ENCODE peak calls at places on chromosomes 7 and 10, in nine cellular contexts. D is cardiac muscle cell, H is vagina, Q is esophagus squamous epithelium, G is transverse colon, T is PC-3, J is testis, S is right lobe of liver, Y is Caco-2. L is an unnamed sample.

GRCh38 chr7:44981035-44981706 is 2.4 kb upstream of the MYO1G start:
- DNase-seq in S (no peak), H (no peak), Q (no peak), G (no peak), D (no peak), T (no peak), Y (no peak), J (no peak), L (peak; percentile 35)

GRCh38 chr7:110813986-110814385 is 276.9 kb upstream of the LRRN3 start:
- DNase-seq in Q (no peak), S (no peak), G (no peak), H (no peak), J (no peak), T (no peak), D (no peak), Y (no peak), L (no peak)

GRCh38 chr10:127485153-127485857 is 63.8 kb upstream of the NPS start:
- DNase-seq in S (no peak), T (peak; percentile 74), H (no peak), Y (peak; percentile 58), D (no peak), G (no peak), J (no peak), Q (no peak), L (peak; percentile 75)

GRCh38 chr10:23718946-23719345 is 280.1 kb downstream of the OTUD1 start:
- DNase-seq in Y (no peak), G (no peak), Q (no peak), T (no peak), H (no peak), S (no peak), J (no peak), D (no peak), L (no peak)

GRCh38 chr7:79548616-79549206 is 95.2 kb upstream of the MAGI2 start:
- DNase-seq in J (no peak), G (no peak), Q (no peak), Y (no peak), H (no peak), D (peak; percentile 7), S (no peak), T (no peak), L (no peak)

GRCh38 chr10:21482821-21483220 is 42.7 kb downstream of the SKIDA1 start:
- DNase-seq in S (no peak), G (no peak), D (no peak), Y (no peak), J (no peak), H (peak; percentile 25), Q (no peak), T (no peak), L (no peak)

GRCh38 chr10:101850747-101851146 is 7.1 kb upstream of the KCNIP2 start:
- DNase-seq in Y (no peak), G (no peak), Q (no peak), T (no peak), H (peak; percentile 34), S (no peak), J (no peak), D (no peak), L (no peak)

GRCh38 chr10:72753760-72754231 is 61.9 kb downstream of the MCU start:
- DNase-seq in S (no peak), H (no peak), J (no peak), Q (no peak), Y (no peak), D (no peak), T (no peak), G (no peak), L (no peak)

GRCh38 chr7:70614237-70614984 is 517.5 kb upstream of the GALNT17 start:
- DNase-seq in Y (no peak), S (peak; percentile 89), J (peak; percentile 81), D (peak; percentile 68), Q (no peak), T (no peak), G (peak; percentile 29), H (no peak), L (peak; percentile 78)

GRCh38 chr7:91043924-91044660 is 220.1 kb upstream of the FZD1 start:
- DNase-seq in D (no peak), Q (no peak), J (no peak), T (no peak), Y (no peak), G (no peak), S (no peak), H (no peak), L (peak; percentile 35)

DNA sequence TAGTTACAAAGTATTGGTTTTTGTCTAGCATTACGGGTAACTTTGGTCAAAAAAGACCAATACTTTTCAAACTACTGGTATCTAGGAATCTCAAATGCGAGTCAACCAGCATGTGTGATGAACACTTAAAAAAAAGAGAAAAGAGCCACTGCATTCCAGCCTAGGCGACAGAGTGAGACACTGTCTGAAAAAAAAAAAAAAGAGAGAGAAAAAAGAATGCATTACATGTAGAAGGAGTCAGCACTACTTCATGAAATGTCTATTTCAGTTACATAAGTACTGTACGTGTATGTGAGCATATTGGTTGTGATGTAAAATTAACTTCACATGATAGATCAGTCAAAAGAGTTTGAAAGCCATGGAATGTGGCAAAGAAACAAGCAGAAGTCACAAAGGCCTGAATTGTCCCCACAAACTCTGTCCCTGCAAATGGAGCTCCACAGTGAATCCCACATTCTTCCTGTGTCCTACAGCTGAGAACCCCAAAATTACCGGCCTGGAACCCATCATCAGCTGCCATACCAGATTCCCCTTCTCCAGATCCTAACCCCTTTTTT is 1.6 kb downstream of the DENND11 start:
- DNase-seq in G (no peak), T (no peak), J (no peak), S (no peak), Y (no peak), Q (no peak), D (no peak), H (no peak), L (no peak)
- H3K4me3 ChIP-seq in G (peak overlapping the region; percentile 92), T (peak overlapping the region; percentile 67), J (no peak overlapping the region), S (peak overlapping the region; percentile 86), Y (peak overlapping the region; percentile 84), Q (peak overlapping the region; percentile 98), D (peak overlapping the region; percentile 95), H (peak overlapping the region; percentile 87), L (no peak overlapping the region)

GRCh38 chr7:1297476-1297972 is 64.9 kb downstream of the UNCX start:
- DNase-seq in Y (no peak), H (no peak), G (no peak), Q (no peak), J (no peak), T (no peak), D (no peak), S (peak; percentile 29), L (no peak)
- H3K27me3 ChIP-seq in Y (peaks cover 1% of the 10 kb centered on the region), H (peaks cover 4% of the 10 kb centered on the region), G (peaks cover 84% of the 10 kb centered on the region), Q (peaks cover 18% of the 10 kb centered on the region), J (no peaks in the 10 kb centered on the region), T (peaks cover 60% of the 10 kb centered on the region), D (no peaks in the 10 kb centered on the region), S (no peaks in the 10 kb centered on the region), L (no peaks in the 10 kb centered on the region)

DNA sequence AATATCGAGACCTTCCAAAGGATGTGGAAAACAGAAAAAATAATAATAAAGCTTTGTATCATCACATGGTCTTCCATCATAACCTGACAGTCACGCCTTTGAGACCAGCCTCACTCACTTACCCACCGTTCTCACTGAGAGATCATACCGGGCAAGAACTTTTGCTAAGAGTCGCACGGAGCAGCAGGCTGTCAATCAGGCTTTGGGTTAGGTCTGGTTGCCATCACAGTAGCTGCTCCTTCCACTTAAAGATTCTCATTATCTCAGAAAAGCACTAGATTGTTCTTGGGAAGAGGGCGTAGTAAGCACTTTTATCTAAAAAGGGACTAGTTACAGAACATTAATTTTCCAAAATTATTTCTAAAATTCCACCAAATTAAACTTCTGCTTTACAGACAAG is 2.0 kb downstream of the RELN start:
- DNase-seq in Y (no peak), G (no peak), J (no peak), Q (no peak), H (no peak), D (no peak), T (no peak), S (no peak), L (no peak)
- H3K4me3 ChIP-seq in Y (no peak overlapping the region), G (no peak overlapping the region), J (no peak overlapping the region), Q (no peak overlapping the region), H (no peak overlapping the region), D (peak overlapping the region; percentile 69), T (no peak overlapping the region), S (peak overlapping the region; percentile 4), L (no peak overlapping the region)

GRCh38 chr7:155411718-155412415 is 46.1 kb upstream of the EN2 start:
- DNase-seq in G (no peak), T (no peak), J (no peak), Q (no peak), S (no peak), H (no peak), Y (no peak), D (no peak), L (no peak)

GRCh38 chr7:155412416-155413253 is 45.3 kb upstream of the EN2 start:
- DNase-seq in G (peak; percentile 42), Q (no peak), S (peak; percentile 73), D (peak; percentile 37), J (peak; percentile 77), H (no peak), Y (peak; percentile 74), T (peak; percentile 57), L (peak; percentile 94)

GRCh38 chr7:155416646-155417380 is 41.1 kb upstream of the EN2 start:
- DNase-seq in S (no peak), Q (no peak), G (no peak), Y (no peak), H (no peak), T (no peak), D (no peak), J (no peak), L (no peak)

GRCh38 chr7:155415093-155415492 is 42.8 kb upstream of the EN2 start:
- DNase-seq in G (no peak), H (no peak), D (no peak), J (no peak), S (no peak), T (no peak), Q (no peak), Y (no peak), L (no peak)

DNA sequence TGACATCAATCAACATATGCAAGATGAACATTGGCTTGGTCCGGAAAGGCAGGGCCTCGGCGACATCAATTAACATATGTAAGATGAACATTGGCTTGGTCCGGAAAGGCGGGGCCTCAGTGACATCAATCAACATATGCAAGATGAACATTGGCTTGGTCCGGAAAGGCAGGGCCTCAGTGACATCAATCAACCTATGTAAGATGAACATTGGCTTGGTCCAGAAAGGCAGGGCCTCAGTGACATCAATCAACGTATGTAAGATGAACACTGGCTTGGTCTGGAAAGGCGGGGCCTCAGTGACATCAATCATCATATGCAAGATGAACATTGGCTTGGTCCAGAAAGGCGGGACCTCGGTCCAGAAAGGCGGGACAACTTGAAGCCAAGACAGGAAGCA is 43.4 kb upstream of the EN2 start:
- DNase-seq in D (no peak), J (no peak), T (no peak), H (no peak), S (no peak), G (no peak), Q (no peak), Y (no peak), L (no peak)
- H3K27me3 ChIP-seq in D (peaks cover 51% of the 10 kb centered on the region), J (no peaks in the 10 kb centered on the region), T (peaks cover 35% of the 10 kb centered on the region), H (no peaks in the 10 kb centered on the region), S (no peaks in the 10 kb centered on the region), G (peaks cover 37% of the 10 kb centered on the region), Q (no peaks in the 10 kb centered on the region), Y (no peaks in the 10 kb centered on the region), L (no peaks in the 10 kb centered on the region)

DNA sequence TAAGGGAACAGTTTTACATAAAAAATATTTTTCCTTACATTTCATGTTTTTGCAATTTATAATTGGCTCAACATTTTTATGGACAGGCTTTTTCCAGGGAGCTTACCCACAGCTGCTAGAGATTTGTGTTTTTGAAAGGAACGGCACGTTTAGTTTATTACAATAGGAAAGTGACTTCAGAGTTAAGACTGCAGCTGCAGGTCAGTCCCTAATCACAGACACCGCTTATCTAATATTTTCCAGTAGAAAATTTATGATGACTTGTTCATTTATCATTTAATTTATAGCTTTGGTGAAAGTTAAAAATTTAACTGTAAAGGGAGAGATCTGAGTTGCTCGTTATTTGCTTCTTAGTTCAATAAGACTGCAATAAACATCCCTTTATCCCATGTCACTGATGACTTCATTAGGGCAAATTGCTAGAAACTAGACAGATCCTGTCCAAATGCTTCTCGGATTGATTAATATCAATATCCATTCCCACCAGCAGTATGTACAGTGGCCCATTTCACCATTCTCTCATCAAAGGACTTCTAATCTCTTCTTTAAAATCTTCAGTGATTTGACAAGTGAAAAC is 97.0 kb upstream of the ODAD2 start:
- DNase-seq in H (no peak), Q (no peak), T (no peak), D (no peak), J (no peak), S (no peak), Y (no peak), G (no peak), L (no peak)
- H3K4me3 ChIP-seq in H (no peak overlapping the region), Q (no peak overlapping the region), T (no peak overlapping the region), D (no peak overlapping the region), J (no peak overlapping the region), S (no peak overlapping the region), Y (no peak overlapping the region), G (no peak overlapping the region), L (no peak overlapping the region)

L was measured in H7.